ENCODE peak calls at places on chromosomes 13 and 19, in seven cellular contexts. One of them, this sample, is unnamed. For H3K36me3, the result is how much of the 10 kb centered on the place peaks cover.

GRCh38 chr13:79395881-79396280 is 10.2 kb downstream of the RBM26 start:
- DNase-seq in bronchial epithelial cell: no peak
- DNase-seq in transverse colon: no peak
- DNase-seq in HepG2: no peak
- DNase-seq in ascending aorta: no peak
- DNase-seq in testis: no peak
- DNase-seq in tibial artery: no peak
- DNase-seq in this sample: no peak

GRCh38 chr13:75123428-75123827 is 358.5 kb downstream of the TBC1D4 start:
- DNase-seq in bronchial epithelial cell: no peak
- DNase-seq in transverse colon: no peak
- DNase-seq in HepG2: no peak
- DNase-seq in ascending aorta: no peak
- DNase-seq in testis: no peak
- DNase-seq in tibial artery: no peak
- DNase-seq in this sample: no peak

GRCh38 chr13:45046445-45046844 is 57.1 kb downstream of the GPALPP1 start:
- DNase-seq in bronchial epithelial cell: no peak
- DNase-seq in transverse colon: no peak
- DNase-seq in HepG2: no peak
- DNase-seq in ascending aorta: no peak
- DNase-seq in testis: no peak
- DNase-seq in tibial artery: no peak
- DNase-seq in this sample: no peak

GRCh38 chr19:5054551-5055456 is 85.9 kb downstream of the KDM4B start:
- DNase-seq in bronchial epithelial cell: no peak
- DNase-seq in transverse colon: no peak
- DNase-seq in HepG2: no peak
- DNase-seq in ascending aorta: no peak
- DNase-seq in testis: no peak
- DNase-seq in tibial artery: no peak
- DNase-seq in this sample: peak

GRCh38 chr13:89897681-89898080 is 1449.8 kb upstream of the MIR17HG start:
- DNase-seq in bronchial epithelial cell: no peak
- DNase-seq in transverse colon: no peak
- DNase-seq in HepG2: no peak
- DNase-seq in ascending aorta: no peak
- DNase-seq in testis: no peak
- DNase-seq in tibial artery: no peak
- DNase-seq in this sample: no peak

GRCh38 chr19:2266183-2266993 is 10.2 kb upstream of the JSRP1 start:
- DNase-seq in bronchial epithelial cell: peak
- DNase-seq in transverse colon: peak
- DNase-seq in HepG2: peak
- DNase-seq in ascending aorta: peak
- DNase-seq in testis: peak
- DNase-seq in tibial artery: peak
- DNase-seq in this sample: peak

GRCh38 chr19:19538767-19539166 is 702 bp downstream of the CILP2 start:
- DNase-seq in bronchial epithelial cell: no peak
- DNase-seq in transverse colon: no peak
- DNase-seq in HepG2: no peak
- DNase-seq in ascending aorta: no peak
- DNase-seq in testis: no peak
- DNase-seq in tibial artery: no peak
- DNase-seq in this sample: no peak

GRCh38 chr19:19526581-19527370 is 1.9 kb upstream of the YJEFN3 start:
- DNase-seq in bronchial epithelial cell: no peak
- DNase-seq in transverse colon: no peak
- DNase-seq in HepG2: no peak
- DNase-seq in ascending aorta: no peak
- DNase-seq in testis: no peak
- DNase-seq in tibial artery: no peak
- DNase-seq in this sample: no peak

GRCh38 chr13:68428292-68428691 is 1198.2 kb upstream of the PCDH9 start:
- DNase-seq in bronchial epithelial cell: peak
- DNase-seq in transverse colon: no peak
- DNase-seq in HepG2: peak
- DNase-seq in ascending aorta: no peak
- DNase-seq in testis: no peak
- DNase-seq in tibial artery: no peak
- DNase-seq in this sample: no peak

GRCh38 chr19:54684537-54684936 is 21.8 kb downstream of the LILRB4 start:
- DNase-seq in bronchial epithelial cell: peak
- DNase-seq in transverse colon: no peak
- DNase-seq in HepG2: peak
- DNase-seq in ascending aorta: no peak
- DNase-seq in testis: peak
- DNase-seq in tibial artery: no peak
- DNase-seq in this sample: no peak

GRCh38 chr13:82822935-82823334 is 1059.3 kb downstream of the SLITRK1 start:
- DNase-seq in bronchial epithelial cell: no peak
- DNase-seq in transverse colon: no peak
- DNase-seq in HepG2: no peak
- DNase-seq in ascending aorta: no peak
- DNase-seq in testis: no peak
- DNase-seq in tibial artery: no peak
- DNase-seq in this sample: no peak

GRCh38 chr13:32033744-32034143 is 2.2 kb downstream of the FRY start:
- DNase-seq in bronchial epithelial cell: peak
- DNase-seq in transverse colon: no peak
- DNase-seq in HepG2: no peak
- DNase-seq in ascending aorta: no peak
- DNase-seq in testis: no peak
- DNase-seq in tibial artery: no peak
- DNase-seq in this sample: no peak

GRCh38 chr13:74839656-74840055 is 642.3 kb downstream of the TBC1D4 start:
- DNase-seq in bronchial epithelial cell: peak
- DNase-seq in transverse colon: no peak
- DNase-seq in HepG2: no peak
- DNase-seq in ascending aorta: no peak
- DNase-seq in testis: no peak
- DNase-seq in tibial artery: no peak
- DNase-seq in this sample: no peak

GRCh38 chr13:28560612-28561011 is 65.7 kb upstream of the FLT1 start:
- DNase-seq in bronchial epithelial cell: no peak
- DNase-seq in transverse colon: no peak
- DNase-seq in HepG2: no peak
- DNase-seq in ascending aorta: no peak
- DNase-seq in testis: no peak
- DNase-seq in tibial artery: no peak
- DNase-seq in this sample: no peak

GRCh38 chr13:50441141-50441540 is 402.4 kb downstream of the DLEU7 start:
- DNase-seq in bronchial epithelial cell: no peak
- DNase-seq in transverse colon: no peak
- DNase-seq in HepG2: no peak
- DNase-seq in ascending aorta: no peak
- DNase-seq in testis: no peak
- DNase-seq in tibial artery: no peak
- DNase-seq in this sample: no peak

GRCh38 chr13:21033224-21033855 is 28.0 kb downstream of the LATS2 start:
- DNase-seq in bronchial epithelial cell: no peak
- DNase-seq in transverse colon: peak
- DNase-seq in HepG2: no peak
- DNase-seq in ascending aorta: peak
- DNase-seq in testis: peak
- DNase-seq in tibial artery: peak
- DNase-seq in this sample: no peak

GRCh38 chr13:21079761-21080730 is 18.7 kb upstream of the LATS2 start:
- DNase-seq in bronchial epithelial cell: peak
- DNase-seq in transverse colon: no peak
- DNase-seq in HepG2: peak
- DNase-seq in ascending aorta: peak
- DNase-seq in testis: no peak
- DNase-seq in tibial artery: peak
- DNase-seq in this sample: peak

GRCh38 chr13:80989241-80989640 is 648.3 kb upstream of the SPRY2 start:
- DNase-seq in bronchial epithelial cell: no peak
- DNase-seq in transverse colon: no peak
- DNase-seq in HepG2: no peak
- DNase-seq in ascending aorta: no peak
- DNase-seq in testis: no peak
- DNase-seq in tibial artery: no peak
- DNase-seq in this sample: no peak

GRCh38 chr13:67855837-67856238 is 625.7 kb upstream of the PCDH9 start:
- DNase-seq in bronchial epithelial cell: no peak
- DNase-seq in transverse colon: no peak
- DNase-seq in HepG2: no peak
- DNase-seq in ascending aorta: no peak
- DNase-seq in testis: no peak
- DNase-seq in tibial artery: no peak
- DNase-seq in this sample: no peak

GRCh38 chr13:110492299-110493160 is 69.0 kb downstream of the RAB20 start:
- DNase-seq in bronchial epithelial cell: no peak
- DNase-seq in transverse colon: no peak
- DNase-seq in HepG2: no peak
- DNase-seq in ascending aorta: no peak
- DNase-seq in testis: no peak
- DNase-seq in tibial artery: no peak
- DNase-seq in this sample: no peak

GRCh38 chr13:110493161-110493593 is 68.3 kb downstream of the RAB20 start:
- DNase-seq in bronchial epithelial cell: no peak
- DNase-seq in transverse colon: no peak
- DNase-seq in HepG2: no peak
- DNase-seq in ascending aorta: no peak
- DNase-seq in testis: no peak
- DNase-seq in tibial artery: no peak
- DNase-seq in this sample: no peak

GRCh38 chr13:110491869-110492268 is 69.7 kb downstream of the RAB20 start:
- DNase-seq in bronchial epithelial cell: no peak
- DNase-seq in transverse colon: no peak
- DNase-seq in HepG2: no peak
- DNase-seq in ascending aorta: no peak
- DNase-seq in testis: no peak
- DNase-seq in tibial artery: no peak
- DNase-seq in this sample: no peak

GRCh38 chr13:110495376-110495775 is 66.1 kb downstream of the RAB20 start:
- DNase-seq in bronchial epithelial cell: no peak
- DNase-seq in transverse colon: no peak
- DNase-seq in HepG2: no peak
- DNase-seq in ascending aorta: no peak
- DNase-seq in testis: no peak
- DNase-seq in tibial artery: no peak
- DNase-seq in this sample: no peak

GRCh38 chr13:110493613-110494012 is 67.9 kb downstream of the RAB20 start:
- DNase-seq in bronchial epithelial cell: no peak
- DNase-seq in transverse colon: no peak
- DNase-seq in HepG2: no peak
- DNase-seq in ascending aorta: no peak
- DNase-seq in testis: no peak
- DNase-seq in tibial artery: no peak
- DNase-seq in this sample: no peak
- H3K36me3 ChIP-seq in bronchial epithelial cell: under half
- H3K36me3 ChIP-seq in transverse colon: under half
- H3K36me3 ChIP-seq in HepG2: under half
- H3K36me3 ChIP-seq in ascending aorta: half or more
- H3K36me3 ChIP-seq in testis: under half
- H3K36me3 ChIP-seq in tibial artery: half or more
- H3K36me3 ChIP-seq in this sample: half or more

DNA sequence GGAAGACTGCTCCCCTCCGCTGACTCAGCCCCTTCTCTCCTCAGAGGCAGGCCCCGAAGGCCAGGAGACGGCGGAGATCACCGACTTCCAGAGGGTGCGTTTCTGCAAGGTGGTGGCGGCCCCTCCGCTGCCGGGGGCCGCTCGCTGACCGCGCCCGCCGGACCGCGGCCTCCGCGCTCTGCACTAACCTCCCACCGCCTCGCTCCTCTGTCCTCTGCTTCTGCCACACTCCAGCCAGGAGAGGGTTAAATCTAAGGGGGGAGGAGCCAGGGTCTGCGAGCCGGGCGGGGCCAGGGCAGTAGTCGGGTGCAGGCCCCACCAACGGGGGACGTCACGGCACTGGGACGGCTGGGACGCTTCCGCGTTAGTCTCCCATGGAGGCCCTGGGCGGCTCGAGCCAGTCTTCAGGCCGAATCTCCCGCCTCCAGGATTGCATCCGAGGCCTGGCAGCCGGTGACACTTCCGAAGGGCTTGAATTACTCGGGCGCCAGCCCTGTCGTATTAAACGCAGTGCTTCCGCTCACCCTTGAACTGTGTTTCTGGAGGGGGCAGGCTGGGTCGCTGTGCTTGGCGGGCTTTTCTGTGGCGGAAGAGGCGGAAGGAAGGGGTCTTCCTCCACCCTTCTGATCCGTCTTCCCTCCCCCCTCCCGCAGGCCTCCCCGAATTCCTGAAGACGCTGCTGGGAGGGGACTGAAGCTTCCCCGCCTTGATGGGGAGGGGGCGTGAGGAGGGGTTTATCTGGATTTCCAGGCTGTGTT is 1.2 kb upstream of the INAFM1 start:
- DNase-seq in bronchial epithelial cell: peak
- DNase-seq in transverse colon: peak
- DNase-seq in HepG2: peak
- DNase-seq in ascending aorta: peak
- DNase-seq in testis: peak
- DNase-seq in tibial artery: peak
- DNase-seq in this sample: peak
- TF ChIP-seq CTCF in bronchial epithelial cell: no peak
- TF ChIP-seq CTCF in transverse colon: no peak
- TF ChIP-seq CTCF in HepG2: no peak
- TF ChIP-seq CTCF in ascending aorta: no peak
- TF ChIP-seq CTCF in testis: no peak
- TF ChIP-seq CTCF in tibial artery: peak
- TF ChIP-seq CTCF in this sample: no peak

DNA sequence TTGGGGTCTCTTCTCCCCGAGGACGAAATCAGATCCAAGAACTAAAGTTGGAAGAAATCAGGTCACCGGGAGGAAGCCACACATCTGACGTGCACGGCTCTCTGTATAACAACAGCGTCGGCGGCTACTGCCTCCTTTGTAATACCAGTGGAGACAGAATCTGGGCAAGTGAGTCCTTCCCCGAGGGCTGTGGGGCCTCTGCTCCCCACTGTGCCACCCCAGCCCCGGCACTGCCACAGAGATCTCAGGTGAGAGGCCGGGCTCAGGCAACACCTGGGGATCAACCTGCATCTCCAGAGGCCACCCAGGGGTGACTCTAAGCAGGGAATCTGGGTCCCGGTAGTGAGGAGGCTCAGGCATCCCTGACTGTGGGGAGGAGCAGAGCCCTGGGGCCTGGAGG is 33.7 kb upstream of the C13orf46 start:
- DNase-seq in bronchial epithelial cell: no peak
- DNase-seq in transverse colon: no peak
- DNase-seq in HepG2: no peak
- DNase-seq in ascending aorta: peak
- DNase-seq in testis: no peak
- DNase-seq in tibial artery: peak
- DNase-seq in this sample: no peak
- H3K36me3 ChIP-seq in bronchial epithelial cell: under half
- H3K36me3 ChIP-seq in transverse colon: under half
- H3K36me3 ChIP-seq in HepG2: under half
- H3K36me3 ChIP-seq in ascending aorta: under half
- H3K36me3 ChIP-seq in testis: under half
- H3K36me3 ChIP-seq in tibial artery: half or more
- H3K36me3 ChIP-seq in this sample: under half

DNA sequence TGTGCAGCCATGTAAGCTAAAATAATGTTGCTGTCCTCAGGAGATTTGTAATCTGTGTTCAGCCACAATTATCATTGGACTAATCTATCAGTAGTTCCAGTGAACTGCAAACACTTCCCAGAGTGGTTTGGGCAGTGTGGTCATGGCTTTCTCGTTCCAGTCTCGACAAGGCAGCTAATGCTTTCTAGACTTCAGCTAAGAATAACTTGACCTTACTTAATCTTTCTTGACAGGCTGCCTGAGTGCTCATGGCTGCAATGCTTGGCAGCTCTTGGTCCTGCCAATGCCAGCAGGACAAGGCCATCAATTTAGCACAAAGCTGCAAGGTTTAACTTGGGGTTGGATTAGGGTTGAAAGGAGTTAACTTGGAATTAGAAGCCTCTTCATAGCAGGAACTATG is 32.8 kb downstream of the ATP12A start:
- DNase-seq in bronchial epithelial cell: no peak
- DNase-seq in transverse colon: no peak
- DNase-seq in HepG2: no peak
- DNase-seq in ascending aorta: no peak
- DNase-seq in testis: no peak
- DNase-seq in tibial artery: no peak
- DNase-seq in this sample: peak
- TF ChIP-seq CTCF in bronchial epithelial cell: no peak
- TF ChIP-seq CTCF in transverse colon: no peak
- TF ChIP-seq CTCF in HepG2: no peak
- TF ChIP-seq CTCF in ascending aorta: no peak
- TF ChIP-seq CTCF in testis: no peak
- TF ChIP-seq CTCF in tibial artery: no peak
- TF ChIP-seq CTCF in this sample: no peak

This sample was measured in heart left ventricle.